ENCODE peak calls at places on chromosomes 1 and 21, in nine cellular contexts. A is uterus; P is endodermal cell; X is stomach; D is heart left ventricle; C is ovary; N is adrenal gland; R is CD8-positive, alpha-beta memory T cell; I is left ventricle myocardium inferior. B is an unnamed sample.

GRCh38 chr1:27300341-27301051 is 21.5 kb upstream of the TMEM222 start:
- DNase-seq in A (peak; percentile 92), P (peak; percentile 95), X (peak; percentile 85), D (peak; percentile 80), C (peak; percentile 88), N (peak; percentile 78), R (peak; percentile 72), I (peak; percentile 80), B (peak; percentile 91)

GRCh38 chr1:182795563-182796228 is 6.1 kb downstream of the NPL start:
- DNase-seq in A (no peak), P (no peak), X (no peak), D (no peak), C (no peak), N (no peak), R (no peak), I (no peak), B (no peak)

GRCh38 chr1:208924011-208924410 is 659.5 kb upstream of the CAMK1G start:
- DNase-seq in A (no peak), P (no peak), X (no peak), D (no peak), C (no peak), N (no peak), R (no peak), I (no peak), B (no peak)

GRCh38 chr1:185238447-185238846 is 78.6 kb downstream of the IVNS1ABP start:
- DNase-seq in A (no peak), P (no peak), X (no peak), D (no peak), C (no peak), N (no peak), R (peak; percentile 24), I (no peak), B (no peak)

GRCh38 chr1:233121947-233122559 is 171.6 kb downstream of the NTPCR start:
- DNase-seq in A (no peak), P (no peak), X (no peak), D (no peak), C (no peak), N (no peak), R (no peak), I (no peak), B (no peak)

GRCh38 chr1:30701266-30701650 is 22.1 kb downstream of the MATN1 start:
- DNase-seq in A (no peak), P (no peak), X (no peak), D (no peak), C (no peak), N (no peak), R (no peak), I (no peak), B (no peak)

GRCh38 chr21:41883582-41883981 is 4.4 kb upstream of the PRDM15 start:
- DNase-seq in A (no peak), P (no peak), X (no peak), D (no peak), C (no peak), N (peak; percentile 72), R (no peak), I (no peak), B (no peak)

GRCh38 chr1:233394860-233395717 is 67.6 kb downstream of the MAP3K21 start:
- DNase-seq in A (no peak), P (peak; percentile 74), X (no peak), D (no peak), C (no peak), N (peak; percentile 22), R (no peak), I (no peak), B (no peak)

GRCh38 chr21:42973309-42973990 is 912 bp upstream of the PKNOX1 start:
- DNase-seq in A (peak; percentile 38), P (peak; percentile 63), X (no peak), D (peak; percentile 13), C (peak; percentile 30), N (peak; percentile 19), R (no peak), I (no peak), B (peak; percentile 50)

GRCh38 chr1:31576201-31576669 is at the start of gene TINAGL1:
- DNase-seq in A (peak; percentile 62), P (peak; percentile 92), X (peak; percentile 91), D (peak; percentile 82), C (peak; percentile 55), N (no peak), R (no peak), I (peak; percentile 80), B (no peak)

GRCh38 chr1:203197625-203198024 is 11.1 kb upstream of the CHI3L1 start:
- DNase-seq in A (no peak), P (no peak), X (no peak), D (no peak), C (no peak), N (no peak), R (no peak), I (no peak), B (no peak)

GRCh38 chr1:79006564-79006963 is at the start of gene ADGRL4:
- DNase-seq in A (peak; percentile 25), P (peak; percentile 86), X (no peak), D (peak; percentile 75), C (no peak), N (peak; percentile 14), R (no peak), I (peak; percentile 50), B (peak; percentile 77)

DNA sequence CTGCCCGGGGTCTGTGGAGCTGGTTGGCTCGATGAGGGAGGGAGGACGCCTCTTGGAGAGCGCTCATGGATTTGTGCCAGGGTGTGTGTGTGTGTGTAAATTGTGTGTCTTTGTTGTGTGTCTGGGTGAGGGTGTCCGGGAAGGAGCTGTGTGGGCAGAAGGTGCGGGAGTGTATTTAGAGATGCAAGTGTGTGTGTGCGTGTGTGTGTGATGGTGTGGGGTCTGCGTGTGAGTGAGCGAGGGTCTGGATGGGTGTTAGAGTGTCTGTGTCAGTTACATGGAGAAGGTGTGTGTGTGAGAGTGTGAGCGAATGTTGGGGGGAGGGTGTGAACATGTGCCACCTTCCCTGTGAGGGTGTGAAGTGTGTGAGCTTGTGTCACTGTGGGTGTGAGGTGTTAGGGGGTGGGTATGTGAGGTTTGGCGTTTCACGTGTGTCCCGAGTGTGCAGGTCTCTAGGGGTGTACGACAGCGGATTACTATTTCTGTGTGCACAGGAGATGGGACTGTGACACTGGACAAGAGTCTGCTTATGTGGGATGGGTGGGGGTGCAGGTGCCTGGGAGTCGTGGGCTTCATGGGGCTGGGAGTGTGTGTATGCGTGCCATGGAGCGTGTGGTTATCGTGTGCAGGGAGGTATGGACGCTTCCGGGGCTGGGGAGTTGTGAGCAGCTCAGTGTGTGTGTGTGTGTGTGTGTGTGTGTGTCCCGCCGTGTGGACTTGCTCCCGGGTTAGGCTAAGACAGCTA is 887 bp downstream of the IGSF21 start:
- DNase-seq in A (no peak), P (no peak), X (no peak), D (no peak), C (no peak), N (no peak), R (no peak), I (no peak), B (no peak)
- H3K27me3 ChIP-seq in A (no peaks in the 10 kb centered on the region), P (peaks cover 95% of the 10 kb centered on the region), X (peaks cover 20% of the 10 kb centered on the region), D (peaks cover 72% of the 10 kb centered on the region), C (no peaks in the 10 kb centered on the region), N (peaks cover 38% of the 10 kb centered on the region), R (peaks cover 14% of the 10 kb centered on the region), I (peaks cover 100% of the 10 kb centered on the region), B (no peaks in the 10 kb centered on the region)

DNA sequence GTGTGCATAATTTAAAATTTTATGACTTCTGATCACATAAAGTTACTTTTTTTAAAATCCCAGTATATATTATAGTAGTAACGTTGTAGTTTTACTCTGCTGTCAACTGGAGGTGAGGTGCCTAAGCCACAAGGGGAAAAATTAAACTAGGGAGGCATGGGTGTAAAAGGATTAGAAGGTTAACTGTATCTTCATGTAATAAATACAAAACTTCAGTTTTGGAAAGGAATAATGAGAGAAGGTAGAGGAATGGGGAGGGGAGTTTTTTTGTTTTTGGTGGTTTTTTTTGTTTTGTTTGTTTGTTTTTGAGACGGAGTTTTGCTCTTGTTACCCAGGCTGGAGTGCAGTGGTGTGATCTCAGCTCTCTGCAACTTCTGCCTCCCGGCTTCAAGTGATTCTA is 5.7 kb downstream of the SLC25A33 start:
- DNase-seq in A (no peak), P (no peak), X (no peak), D (no peak), C (no peak), N (no peak), R (no peak), I (no peak), B (no peak)
- H3K4me3 ChIP-seq in A (no peak overlapping the region), P (no peak overlapping the region), X (no peak overlapping the region), D (no peak overlapping the region), C (no peak overlapping the region), N (no peak overlapping the region), R (no peak overlapping the region), I (no peak overlapping the region), B (no peak overlapping the region)

GRCh38 chr1:93352376-93352775 is 6.7 kb downstream of the DR1 start:
- DNase-seq in A (no peak), P (no peak), X (no peak), D (no peak), C (no peak), N (no peak), R (no peak), I (no peak), B (no peak)
- H3K36me3 ChIP-seq in A (no peaks in the 10 kb centered on the region), P (peaks cover 42% of the 10 kb centered on the region), X (peaks cover 17% of the 10 kb centered on the region), D (peaks cover 39% of the 10 kb centered on the region), C (no peaks in the 10 kb centered on the region), N (peaks cover 13% of the 10 kb centered on the region), R (peaks cover 19% of the 10 kb centered on the region), I (peaks cover 34% of the 10 kb centered on the region), B (no peaks in the 10 kb centered on the region)

GRCh38 chr21:9739240-9739639 is 782.1 kb upstream of the TPTE start:
- DNase-seq in A (no peak), P (no peak), X (no peak), D (no peak), C (no peak), N (no peak), R (no peak), I (no peak), B (no peak)
- H3K27me3 ChIP-seq in A (no peaks in the 10 kb centered on the region), P (no peaks in the 10 kb centered on the region), X (no peaks in the 10 kb centered on the region), D (no peaks in the 10 kb centered on the region), C (no peaks in the 10 kb centered on the region), N (peaks cover 7% of the 10 kb centered on the region), R (no peaks in the 10 kb centered on the region), I (peaks cover 18% of the 10 kb centered on the region), B (peaks cover 1% of the 10 kb centered on the region)

B was measured in aorta.